ENCODE peak calls at places on chromosomes 3 and 15, in six cellular contexts. Y is HL-60; X is CD4-positive, alpha-beta memory T cell; B is astrocyte; Z is mesenchymal stem cell; V is GM23338. J is an unnamed sample.
A peak's percentile ranks its signal among the peaks of the same experiment; 100 is the strongest.

GRCh38 chr15:73914145-73914544 is 12.1 kb upstream of the LOXL1 start:
- DNase-seq in Y (no peak), X (no peak), B (no peak), Z (no peak), V (no peak), J (peak; percentile 52)

GRCh38 chr15:54082836-54083492 is 104.7 kb downstream of the UNC13C start:
- DNase-seq in Y (no peak), X (no peak), B (no peak), Z (no peak), V (peak; percentile 40), J (peak; percentile 28)

GRCh38 chr3:12294885-12295580 is 6.2 kb downstream of the PPARG start:
- DNase-seq in Y (no peak), X (no peak), B (peak; percentile 85), Z (peak; percentile 78), V (no peak), J (no peak)

GRCh38 chr3:131794766-131795381 is 239.9 kb downstream of the CPNE4 start:
- DNase-seq in Y (peak; percentile 20), X (no peak), B (peak; percentile 34), Z (peak; percentile 58), V (peak; percentile 82), J (peak; percentile 67)

GRCh38 chr3:50639055-50639494 is 22.1 kb downstream of the MAPKAPK3 start:
- DNase-seq in Y (no peak), X (no peak), B (peak; percentile 71), Z (no peak), V (no peak), J (no peak)

GRCh38 chr3:196414469-196414868 is 17.8 kb downstream of the UBXN7 start:
- DNase-seq in Y (no peak), X (no peak), B (peak; percentile 45), Z (peak; percentile 14), V (no peak), J (no peak)

GRCh38 chr3:144229237-144229830 is 257.7 kb downstream of the DIPK2A start:
- DNase-seq in Y (no peak), X (no peak), B (no peak), Z (no peak), V (no peak), J (no peak)

GRCh38 chr15:80991446-80991845 is 1.8 kb upstream of the MESD start:
- DNase-seq in Y (no peak), X (no peak), B (no peak), Z (peak; percentile 38), V (no peak), J (peak; percentile 56)

GRCh38 chr3:186247821-186248814 is 113.9 kb downstream of the DGKG start:
- DNase-seq in Y (peak; percentile 25), X (no peak), B (peak; percentile 30), Z (no peak), V (no peak), J (no peak)

GRCh38 chr3:131402391-131403039 is 20.9 kb downstream of the NUDT16 start:
- DNase-seq in Y (peak; percentile 40), X (no peak), B (peak; percentile 83), Z (peak; percentile 17), V (no peak), J (no peak)

GRCh38 chr15:98815207-98815606 is 166.9 kb downstream of the IGF1R start:
- DNase-seq in Y (no peak), X (no peak), B (no peak), Z (no peak), V (no peak), J (no peak)

GRCh38 chr3:175605851-175606250 is 746.7 kb downstream of the NAALADL2 start:
- DNase-seq in Y (no peak), X (no peak), B (peak; percentile 20), Z (peak; percentile 35), V (peak; percentile 36), J (no peak)

GRCh38 chr3:14467723-14468620 is 65.6 kb downstream of the SLC6A6 start:
- DNase-seq in Y (no peak), X (no peak), B (no peak), Z (peak; percentile 48), V (peak; percentile 55), J (no peak)

GRCh38 chr3:65953301-65953812 is 85.4 kb downstream of the MAGI1 start:
- DNase-seq in Y (no peak), X (no peak), B (peak; percentile 78), Z (no peak), V (peak; percentile 95), J (no peak)

GRCh38 chr3:112619295-112619694 is 21.6 kb downstream of the CCDC80 start:
- DNase-seq in Y (no peak), X (no peak), B (no peak), Z (no peak), V (no peak), J (no peak)

GRCh38 chr3:183802989-183803388 is 22.4 kb downstream of the MAP6D1 start:
- DNase-seq in Y (no peak), X (no peak), B (peak; percentile 36), Z (no peak), V (no peak), J (no peak)

GRCh38 chr3:32451049-32451659 is 51.5 kb downstream of the CMTM6 start:
- DNase-seq in Y (no peak), X (no peak), B (no peak), Z (no peak), V (no peak), J (no peak)

GRCh38 chr3:126266291-126266840 is 86.0 kb upstream of the ALDH1L1 start:
- DNase-seq in Y (no peak), X (no peak), B (no peak), Z (peak; percentile 30), V (peak; percentile 63), J (no peak)

GRCh38 chr3:98697225-98697624 is 65.9 kb upstream of the ST3GAL6 start:
- DNase-seq in Y (no peak), X (no peak), B (no peak), Z (no peak), V (no peak), J (no peak)

GRCh38 chr3:72683068-72683467 is 165.2 kb downstream of the SHQ1 start:
- DNase-seq in Y (no peak), X (no peak), B (no peak), Z (no peak), V (no peak), J (no peak)

GRCh38 chr3:147410518-147411234 is 1.5 kb downstream of the ZIC1 start:
- DNase-seq in Y (no peak), X (no peak), B (peak; percentile 61), Z (no peak), V (peak; percentile 61), J (peak; percentile 4)

GRCh38 chr15:64845183-64845611 is 3.5 kb downstream of the PLEKHO2 start:
- DNase-seq in Y (no peak), X (no peak), B (no peak), Z (no peak), V (no peak), J (no peak)

GRCh38 chr15:63473999-63474809 is 30.2 kb upstream of the USP3 start:
- DNase-seq in Y (no peak), X (peak; percentile 87), B (peak; percentile 80), Z (peak; percentile 97), V (peak; percentile 68), J (no peak)

GRCh38 chr3:7209098-7209497 is 348.2 kb downstream of the GRM7 start:
- DNase-seq in Y (no peak), X (no peak), B (no peak), Z (no peak), V (no peak), J (no peak)
- H3K4me3 ChIP-seq in Y (no peak overlapping the region), X (no peak overlapping the region), B (no peak overlapping the region), Z (no peak overlapping the region), V (no peak overlapping the region), J (no peak overlapping the region)

DNA sequence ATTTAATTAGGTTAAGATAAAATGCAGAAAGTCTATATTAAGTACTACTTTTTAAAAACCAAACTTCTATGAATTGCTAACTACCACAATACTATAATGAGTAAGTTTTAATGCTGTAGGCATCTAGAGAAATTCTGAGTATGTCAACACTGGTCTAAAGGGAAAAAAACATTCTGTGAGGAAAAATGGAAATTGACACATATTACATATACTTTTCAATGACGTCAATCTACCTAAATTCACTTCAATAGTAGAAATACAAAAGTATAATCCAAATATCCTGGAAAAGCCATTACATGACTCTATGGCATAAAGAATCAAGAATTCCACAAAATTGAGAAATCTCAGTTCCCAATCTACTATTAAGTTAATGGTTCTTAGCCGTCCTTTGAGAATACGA is 2.2 kb downstream of the SECISBP2L start:
- DNase-seq in Y (no peak), X (no peak), B (no peak), Z (no peak), V (no peak), J (no peak)
- H3K4me3 ChIP-seq in Y (no peak overlapping the region), X (no peak overlapping the region), B (peak overlapping the region; percentile 3), Z (no peak overlapping the region), V (peak overlapping the region; percentile 79), J (no peak overlapping the region)

GRCh38 chr3:181713300-181713647 is 1.5 kb downstream of the SOX2 start:
- DNase-seq in Y (no peak), X (no peak), B (peak; percentile 23), Z (no peak), V (no peak), J (no peak)

GRCh38 chr3:181712505-181713299 is 977 bp downstream of the SOX2 start:
- DNase-seq in Y (no peak), X (no peak), B (peak; percentile 64), Z (peak; percentile 27), V (no peak), J (no peak)

GRCh38 chr3:181711325-181712135 is at the start of gene SOX2:
- DNase-seq in Y (no peak), X (no peak), B (peak; percentile 84), Z (peak; percentile 47), V (peak; percentile 93), J (peak; percentile 77)

GRCh38 chr3:181710581-181711255 is 1.0 kb upstream of the SOX2 start:
- DNase-seq in Y (no peak), X (no peak), B (peak; percentile 52), Z (no peak), V (peak; percentile 94), J (no peak)

DNA sequence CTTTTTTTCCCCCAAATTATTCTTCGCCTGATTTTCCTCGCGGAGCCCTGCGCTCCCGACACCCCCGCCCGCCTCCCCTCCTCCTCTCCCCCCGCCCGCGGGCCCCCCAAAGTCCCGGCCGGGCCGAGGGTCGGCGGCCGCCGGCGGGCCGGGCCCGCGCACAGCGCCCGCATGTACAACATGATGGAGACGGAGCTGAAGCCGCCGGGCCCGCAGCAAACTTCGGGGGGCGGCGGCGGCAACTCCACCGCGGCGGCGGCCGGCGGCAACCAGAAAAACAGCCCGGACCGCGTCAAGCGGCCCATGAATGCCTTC is 422 bp downstream of the SOX2 start:
- DNase-seq in Y (no peak), X (no peak), B (no peak), Z (no peak), V (no peak), J (no peak)
- H3K4me3 ChIP-seq in Y (no peak overlapping the region), X (no peak overlapping the region), B (peak overlapping the region; percentile 68), Z (peak overlapping the region; percentile 70), V (peak overlapping the region; percentile 68), J (no peak overlapping the region)

DNA sequence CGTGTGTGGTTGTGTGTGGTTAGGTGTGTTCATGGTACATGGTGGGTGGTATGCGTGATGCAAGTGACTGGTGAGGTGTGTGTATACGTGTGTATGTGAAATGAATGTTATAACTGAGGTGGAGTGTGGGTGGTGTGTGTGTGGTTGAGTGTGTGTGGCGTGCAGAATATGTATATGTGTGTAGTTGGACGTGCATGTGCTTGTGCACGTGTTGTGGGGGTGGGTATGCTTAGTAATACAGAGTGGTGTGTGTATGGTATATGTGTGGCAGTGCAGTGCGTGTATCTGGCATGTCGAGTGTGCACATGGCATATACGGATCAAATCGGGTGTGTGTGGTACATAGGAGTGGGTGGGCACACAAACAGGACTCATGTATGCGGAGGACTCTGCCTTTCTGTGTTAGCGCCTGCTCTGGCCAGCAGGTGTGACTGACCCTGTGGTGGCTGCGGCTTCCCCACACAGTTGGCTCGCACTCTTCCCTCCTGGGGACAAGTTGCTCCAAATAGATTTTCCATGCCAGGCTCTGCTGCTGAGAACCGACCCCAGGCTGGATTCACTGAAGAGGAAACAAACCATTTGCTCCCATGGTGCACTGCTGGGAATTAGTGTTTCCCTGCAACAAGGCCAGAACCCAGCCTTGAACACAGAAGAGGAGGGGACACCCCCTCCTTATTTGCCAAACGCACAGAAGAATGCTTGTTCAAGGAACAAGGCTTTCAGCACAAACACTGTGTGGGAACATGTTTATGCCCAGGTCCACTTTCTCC is 1.2 kb upstream of the C3orf70 start:
- DNase-seq in Y (no peak), X (no peak), B (no peak), Z (no peak), V (peak; percentile 57), J (no peak)
- H3K4me3 ChIP-seq in Y (no peak overlapping the region), X (no peak overlapping the region), B (no peak overlapping the region), Z (peak overlapping the region; percentile 80), V (peak overlapping the region; percentile 83), J (no peak overlapping the region)

J was measured in Jurkat, Clone E6-1.